ENCODE peak calls at places on chromosomes 3 and 15, in five cellular contexts. K is AG04450; L is stimulated activated CD4-positive, alpha-beta T cell treated with anti-CD3 and anti-CD28 coated beads, Interleukin-4, amount 100 ng/mL, for 1 hour; Z is activated CD8-positive, alpha-beta T cell treated with anti-CD3 and anti-CD28 coated beads, Interleukin-2, amount 10 ng/mL, durations not matched to agents 7 days and 5 days; Q is fibroblast of lung. R is an unnamed sample.

GRCh38 chr15:77347197-77347596 is 72.7 kb downstream of the PEAK1 start:
- DNase-seq in Z (no peak), Q (no peak), L (no peak), K (no peak), R (no peak)

GRCh38 chr3:123540285-123540684 is 44.6 kb downstream of the HACD2 start:
- DNase-seq in Z (no peak), Q (no peak), L (no peak), K (no peak), R (no peak)

GRCh38 chr3:13581485-13582365 is 32.8 kb downstream of the FBLN2 start:
- DNase-seq in L (no peak), Q (peak), Z (peak), K (no peak), R (peak)

GRCh38 chr15:63461230-63461629 is 43.2 kb upstream of the USP3 start:
- DNase-seq in Q (no peak), K (no peak), L (no peak), Z (no peak), R (no peak)

GRCh38 chr3:176814252-176814651 is 383.0 kb downstream of the TBL1XR1 start:
- DNase-seq in Q (peak), L (no peak), Z (peak), K (peak), R (no peak)

GRCh38 chr15:77974098-77974414 is 103.5 kb downstream of the TBC1D2B start:
- DNase-seq in Z (no peak), Q (peak), L (no peak), K (peak), R (peak)

GRCh38 chr15:74884428-74885223 is 5.2 kb upstream of the MPI start:
- DNase-seq in K (no peak), L (no peak), Q (no peak), Z (no peak), R (no peak)

GRCh38 chr3:124373524-124373923 is 356.7 kb upstream of the UMPS start:
- DNase-seq in L (no peak), K (no peak), Q (no peak), Z (no peak), R (no peak)

GRCh38 chr15:60982249-60982932 is 246.7 kb downstream of the RORA start:
- DNase-seq in Q (no peak), L (no peak), K (no peak), Z (no peak), R (no peak)

GRCh38 chr3:13019706-13020105 is 53.5 kb downstream of the IQSEC1 start:
- DNase-seq in Z (no peak), L (no peak), Q (no peak), K (no peak), R (no peak)

GRCh38 chr15:31870336-31871158 is 159.8 kb upstream of the CHRNA7 start:
- DNase-seq in K (no peak), L (peak), Z (peak), Q (peak), R (peak)

GRCh38 chr3:194561306-194561974 is 71.8 kb downstream of the TMEM44 start:
- DNase-seq in Z (no peak), L (no peak), Q (peak), K (no peak), R (no peak)

GRCh38 chr15:64152507-64153387 is 1.2 kb downstream of the SNX22 start:
- DNase-seq in L (no peak), K (no peak), Q (no peak), Z (no peak), R (no peak)

GRCh38 chr15:69729167-69729748 is 276.6 kb downstream of the RPLP1 start:
- DNase-seq in Q (peak), K (no peak), Z (peak), L (peak), R (no peak)

GRCh38 chr15:80066912-80067311 is 7.4 kb downstream of the ZFAND6 start:
- DNase-seq in Q (no peak), K (no peak), L (no peak), Z (no peak), R (no peak)

GRCh38 chr3:9669720-9670432 is 20.6 kb downstream of the MTMR14 start:
- DNase-seq in Z (no peak), K (no peak), Q (no peak), L (no peak), R (no peak)

GRCh38 chr15:77622212-77622941 is 10.3 kb downstream of the LINGO1 start:
- DNase-seq in L (no peak), K (no peak), Z (no peak), Q (no peak), R (no peak)

GRCh38 chr15:27214032-27214431 is 243.1 kb downstream of the GABRG3 start:
- DNase-seq in Z (no peak), L (no peak), Q (no peak), K (no peak), R (no peak)

GRCh38 chr3:160856450-160856849 is 100.4 kb downstream of the PPM1L start:
- DNase-seq in Z (no peak), L (no peak), K (no peak), Q (no peak), R (no peak)

GRCh38 chr3:49723301-49723630 is 485 bp downstream of the GMPPB start:
- DNase-seq in Q (peak), L (peak), Z (peak), K (no peak), R (peak)

GRCh38 chr3:129519896-129520440 is 8.5 kb upstream of the RHO start:
- DNase-seq in Z (no peak), K (no peak), Q (no peak), L (no peak), R (no peak)

GRCh38 chr3:178320481-178321352 is 215.5 kb upstream of the KCNMB2 start:
- DNase-seq in K (peak), Q (peak), L (no peak), Z (no peak), R (no peak)

GRCh38 chr3:121232309-121233225 is 313.2 kb downstream of the POLQ start:
- DNase-seq in L (no peak), Q (no peak), K (no peak), Z (no peak), R (no peak)

GRCh38 chr3:107063351-107063750 is 313.9 kb upstream of the CCDC54 start:
- DNase-seq in L (no peak), K (no peak), Z (no peak), Q (no peak), R (no peak)

R was measured in RWPE2.